ENCODE peak calls at places on chromosomes 5 and 9, in five cellular contexts. Q, U, N, W and G are unnamed samples.

GRCh38 chr5:1163879-1164278 is 37.5 kb upstream of the SLC6A19 start:
- DNase-seq in Q (no peak), U (no peak), N (no peak), W (no peak), G (no peak)

GRCh38 chr5:147485814-147486213 is 24.1 kb downstream of the DPYSL3 start:
- DNase-seq in Q (no peak), U (no peak), N (no peak), W (no peak), G (no peak)

GRCh38 chr9:133088146-133088750 is 26.5 kb downstream of the CEL start:
- DNase-seq in Q (no peak), U (no peak), N (no peak), W (no peak), G (no peak)

GRCh38 chr5:100505984-100506670 is 29.0 kb upstream of the FAM174A start:
- DNase-seq in Q (no peak), U (no peak), N (no peak), W (no peak), G (no peak)

GRCh38 chr5:16520806-16521205 is 55.2 kb upstream of the ZNF622 start:
- DNase-seq in Q (no peak), U (no peak), N (no peak), W (no peak), G (no peak)

GRCh38 chr5:74288448-74289109 is 351.9 kb downstream of the ENC1 start:
- DNase-seq in Q (no peak), U (no peak), N (no peak), W (no peak), G (no peak)

GRCh38 chr9:83420486-83420885 is 117.7 kb downstream of the FRMD3 start:
- DNase-seq in Q (no peak), U (no peak), N (no peak), W (no peak), G (no peak)

GRCh38 chr5:132300572-132301340 is 6.6 kb downstream of the SLC22A4 start:
- DNase-seq in Q (no peak), U (no peak), N (no peak), W (no peak), G (no peak)

GRCh38 chr5:73454379-73455036 is 5.9 kb upstream of the FOXD1 start:
- DNase-seq in Q (peak), U (peak), N (peak), W (no peak), G (peak)

GRCh38 chr5:399296-400281 is 43.4 kb upstream of the EXOC3 start:
- DNase-seq in Q (peak), U (no peak), N (peak), W (peak), G (no peak)